ENCODE peak calls at places on chromosomes 12 and 14, in nine cellular contexts. I is BE2C; E is GM03348; L is stimulated activated CD8-positive, alpha-beta memory T cell treated with anti-CD3 and anti-CD28 coated beads, Interleukin-12 subunit alpha, Interleukin-12 subunit beta, amount 100 ng/mL, for 4 hours; K is stomach; B is right cardiac atrium; N is C1 segment of cervical spinal cord; A is epithelial cell of esophagus; D is LHCN-M2. R is an unnamed sample.
A peak's percentile ranks its signal among the peaks of the same experiment; 100 is the strongest.

GRCh38 chr12:11863478-11863906 is 207.2 kb upstream of the BCL2L14 start:
- DNase-seq in I (peak; percentile 35), E (peak; percentile 46), L (no peak), K (peak; percentile 45), B (peak; percentile 72), N (no peak), A (no peak), D (no peak), R (no peak)

GRCh38 chr12:14238224-14238792 is 127.2 kb upstream of the ATF7IP start:
- DNase-seq in I (no peak), E (peak; percentile 38), L (no peak), K (no peak), B (no peak), N (no peak), A (peak; percentile 52), D (no peak), R (no peak)

GRCh38 chr14:71371711-71372396 is 464.6 kb downstream of the PCNX1 start:
- DNase-seq in I (no peak), E (peak; percentile 57), L (no peak), K (no peak), B (no peak), N (no peak), A (peak; percentile 92), D (peak; percentile 62), R (peak; percentile 84)

GRCh38 chr12:117968084-117968789 is 553 bp downstream of the KSR2 start:
- DNase-seq in I (no peak), E (no peak), L (no peak), K (no peak), B (no peak), N (no peak), A (no peak), D (no peak), R (no peak)

GRCh38 chr14:39876935-39877334 is 444.7 kb upstream of the FBXO33 start:
- DNase-seq in I (no peak), E (no peak), L (no peak), K (no peak), B (no peak), N (no peak), A (no peak), D (no peak), R (no peak)

GRCh38 chr14:101225116-101225728 is 321.7 kb upstream of the RTL1 start:
- DNase-seq in I (no peak), E (no peak), L (no peak), K (no peak), B (no peak), N (no peak), A (no peak), D (no peak), R (no peak)

GRCh38 chr12:54144738-54145137 is 44.0 kb downstream of the SMUG1 start:
- DNase-seq in I (no peak), E (no peak), L (no peak), K (no peak), B (no peak), N (no peak), A (no peak), D (no peak), R (no peak)

GRCh38 chr14:49559979-49560768 is 26.0 kb downstream of the RPS29 start:
- DNase-seq in I (no peak), E (no peak), L (no peak), K (no peak), B (no peak), N (no peak), A (no peak), D (no peak), R (no peak)

GRCh38 chr12:57726884-57727757 is 11.4 kb downstream of the AGAP2 start:
- DNase-seq in I (peak; percentile 57), E (no peak), L (no peak), K (peak; percentile 47), B (peak; percentile 82), N (no peak), A (peak; percentile 20), D (no peak), R (no peak)

GRCh38 chr14:63840981-63841380 is 11.8 kb upstream of the SYNE2 start:
- DNase-seq in I (peak; percentile 53), E (no peak), L (peak; percentile 35), K (peak; percentile 36), B (peak; percentile 64), N (no peak), A (peak; percentile 32), D (no peak), R (no peak)

GRCh38 chr12:122862872-122863701 is 27.8 kb downstream of the HIP1R start:
- DNase-seq in I (no peak), E (no peak), L (no peak), K (peak; percentile 77), B (peak; percentile 58), N (no peak), A (peak; percentile 60), D (no peak), R (no peak)

GRCh38 chr14:99715266-99716000 is 31.3 kb downstream of the CYP46A1 start:
- DNase-seq in I (no peak), E (no peak), L (no peak), K (no peak), B (no peak), N (no peak), A (no peak), D (no peak), R (no peak)

GRCh38 chr14:76575108-76575507 is 186.2 kb upstream of the VASH1 start:
- DNase-seq in I (no peak), E (no peak), L (no peak), K (no peak), B (no peak), N (no peak), A (no peak), D (no peak), R (no peak)

GRCh38 chr12:106971065-106971464 is 15.4 kb downstream of the TMEM263 start:
- DNase-seq in I (no peak), E (no peak), L (no peak), K (no peak), B (no peak), N (no peak), A (no peak), D (no peak), R (no peak)

GRCh38 chr12:74896186-74896585 is 313.5 kb downstream of the KCNC2 start:
- DNase-seq in I (no peak), E (no peak), L (no peak), K (no peak), B (no peak), N (no peak), A (peak; percentile 67), D (no peak), R (peak; percentile 46)

GRCh38 chr14:68784298-68784910 is 8.5 kb downstream of the ZFP36L1 start:
- DNase-seq in I (no peak), E (peak; percentile 26), L (no peak), K (peak; percentile 81), B (peak; percentile 64), N (no peak), A (no peak), D (peak; percentile 86), R (no peak)

GRCh38 chr12:59834659-59835474 is 239.0 kb downstream of the SLC16A7 start:
- DNase-seq in I (no peak), E (peak; percentile 23), L (no peak), K (no peak), B (no peak), N (no peak), A (peak; percentile 45), D (peak; percentile 44), R (no peak)

GRCh38 chr14:19800282-19801117 is 3.1 kb upstream of the OR4N2 start:
- DNase-seq in I (peak; percentile 14), E (no peak), L (no peak), K (no peak), B (peak; percentile 20), N (peak; percentile 73), A (no peak), D (no peak), R (no peak)

GRCh38 chr14:36313206-36313605 is 7.2 kb downstream of the MBIP start:
- DNase-seq in I (no peak), E (no peak), L (no peak), K (no peak), B (no peak), N (no peak), A (no peak), D (no peak), R (no peak)

GRCh38 chr12:94867066-94867855 is 136.2 kb downstream of the NDUFA12 start:
- DNase-seq in I (no peak), E (no peak), L (no peak), K (no peak), B (no peak), N (no peak), A (no peak), D (peak; percentile 62), R (no peak)

GRCh38 chr14:38848243-38848642 is 254.8 kb downstream of the SEC23A start:
- DNase-seq in I (no peak), E (no peak), L (no peak), K (no peak), B (no peak), N (no peak), A (no peak), D (no peak), R (no peak)

GRCh38 chr12:2248901-2249381 is 196.2 kb downstream of the CACNA1C start:
- DNase-seq in I (no peak), E (no peak), L (no peak), K (no peak), B (peak; percentile 64), N (no peak), A (no peak), D (peak; percentile 31), R (no peak)

GRCh38 chr12:102883204-102883799 is 33.7 kb downstream of the PAH start:
- DNase-seq in I (peak; percentile 79), E (peak; percentile 81), L (no peak), K (peak; percentile 60), B (peak; percentile 85), N (peak; percentile 33), A (peak; percentile 56), D (no peak), R (peak; percentile 16)

GRCh38 chr14:100691395-100692025 is 35.2 kb upstream of the DLK1 start:
- DNase-seq in I (peak; percentile 64), E (no peak), L (no peak), K (no peak), B (peak; percentile 68), N (no peak), A (peak; percentile 75), D (no peak), R (peak; percentile 53)

GRCh38 chr12:34291001-34291400 is 268.7 kb downstream of the ALG10 start:
- DNase-seq in I (no peak), E (no peak), L (no peak), K (no peak), B (no peak), N (no peak), A (no peak), D (no peak), R (no peak)

GRCh38 chr12:93135286-93136239 is 206.5 kb upstream of the EEA1 start:
- DNase-seq in I (no peak), E (peak; percentile 41), L (no peak), K (no peak), B (no peak), N (no peak), A (no peak), D (peak; percentile 51), R (no peak)

GRCh38 chr12:91224411-91224810 is 41.8 kb upstream of the DCN start:
- DNase-seq in I (no peak), E (no peak), L (no peak), K (no peak), B (no peak), N (no peak), A (no peak), D (no peak), R (no peak)

GRCh38 chr12:75721231-75721641 is 209.8 kb upstream of the KRR1 start:
- DNase-seq in I (no peak), E (peak; percentile 18), L (no peak), K (no peak), B (no peak), N (no peak), A (no peak), D (no peak), R (no peak)

GRCh38 chr12:79659961-79660431 is 30.8 kb downstream of the PAWR start:
- DNase-seq in I (no peak), E (peak; percentile 6), L (no peak), K (no peak), B (no peak), N (no peak), A (no peak), D (no peak), R (no peak)

GRCh38 chr12:117294206-117294605 is 67.2 kb downstream of the NOS1 start:
- DNase-seq in I (no peak), E (no peak), L (no peak), K (no peak), B (no peak), N (no peak), A (no peak), D (no peak), R (no peak)

GRCh38 chr12:69647178-69647577 is 36.5 kb upstream of the LRRC10 start:
- DNase-seq in I (no peak), E (no peak), L (no peak), K (no peak), B (no peak), N (no peak), A (no peak), D (no peak), R (no peak)

R was measured in mammary epithelial cell.